ENCODE peak calls at places on chromosomes 6 and 20, in five cellular contexts. L, T, X, M and P are unnamed samples.

GRCh38 chr6:122833229-122833556 is 44.1 kb downstream of the SMPDL3A start:
- DNase-seq in M (no peak), X (no peak), T (no peak), L (no peak), P (no peak)

GRCh38 chr20:10113746-10114145 is 79.0 kb downstream of the ANKEF1 start:
- DNase-seq in M (no peak), X (no peak), T (no peak), L (no peak), P (no peak)

GRCh38 chr6:123534264-123534663 is 102.5 kb downstream of the TRDN start:
- DNase-seq in X (no peak), M (no peak), L (no peak), T (no peak), P (no peak)

GRCh38 chr6:36493859-36494258 is 51.1 kb downstream of the KCTD20 start:
- DNase-seq in M (no peak), T (no peak), L (no peak), X (no peak), P (no peak)

GRCh38 chr20:6590891-6591679 is 176.4 kb upstream of the BMP2 start:
- DNase-seq in M (no peak), L (no peak), X (peak), T (no peak), P (no peak)

GRCh38 chr6:56746767-56747504 is 104.2 kb upstream of the DST start:
- DNase-seq in M (no peak), T (no peak), L (no peak), X (no peak), P (no peak)

GRCh38 chr20:44420497-44420896 is 55.2 kb upstream of the TTPAL start:
- DNase-seq in X (no peak), T (no peak), L (no peak), M (no peak), P (no peak)

GRCh38 chr6:101738481-101738880 is 345.0 kb downstream of the GRIK2 start:
- DNase-seq in L (no peak), X (no peak), T (no peak), M (no peak), P (no peak)

GRCh38 chr20:36526521-36527011 is 14.8 kb upstream of the MYL9 start:
- DNase-seq in T (no peak), L (no peak), M (peak), X (no peak), P (no peak)

GRCh38 chr6:18263561-18264337 is 581 bp downstream of the DEK start:
- DNase-seq in T (peak), L (no peak), X (peak), M (peak), P (peak)

GRCh38 chr6:36692220-36692619 is 5.4 kb upstream of the RAB44 start:
- DNase-seq in T (no peak), X (no peak), M (peak), L (no peak), P (no peak)

GRCh38 chr6:109202409-109203264 is 107.3 kb downstream of the CEP57L1 start:
- DNase-seq in L (no peak), T (no peak), X (no peak), M (no peak), P (no peak)

GRCh38 chr6:142794424-142794823 is 150.6 kb downstream of the HIVEP2 start:
- DNase-seq in L (no peak), M (no peak), X (no peak), T (no peak), P (no peak)

GRCh38 chr6:142800240-142800639 is 144.7 kb downstream of the HIVEP2 start:
- DNase-seq in T (no peak), X (no peak), M (no peak), L (no peak), P (no peak)

GRCh38 chr6:142797159-142797558 is 147.8 kb downstream of the HIVEP2 start:
- DNase-seq in M (no peak), L (no peak), T (no peak), X (no peak), P (no peak)

GRCh38 chr6:142796024-142796423 is 149.0 kb downstream of the HIVEP2 start:
- DNase-seq in L (no peak), M (no peak), X (no peak), T (no peak), P (no peak)

GRCh38 chr6:142796571-142796970 is 148.4 kb downstream of the HIVEP2 start:
- DNase-seq in L (no peak), T (no peak), X (no peak), M (no peak), P (no peak)
- TF ChIP-seq POLR2A in L (no peak), T (no peak), X (no peak), M (no peak), P (no peak)

GRCh38 chr6:110816110-110816409 is 791 bp upstream of the CDK19 start:
- DNase-seq in X (no peak), T (no peak), L (no peak), M (no peak), P (no peak)
- TF ChIP-seq POLR2A in X (no peak), T (no peak), L (no peak), M (no peak), P (peak)

GRCh38 chr6:136822379-136823127 is at the start of gene PEX7:
- DNase-seq in X (peak), L (peak), M (peak), T (peak), P (peak)
- TF ChIP-seq POLR2A in X (peak), L (peak), M (no peak), T (peak), P (peak)

GRCh38 chr20:63067721-63068560 is 61.2 kb upstream of the BHLHE23 start:
- DNase-seq in L (no peak), M (peak), X (no peak), T (no peak), P (no peak)

GRCh38 chr20:63070771-63071540 is 64.2 kb upstream of the BHLHE23 start:
- DNase-seq in T (no peak), L (no peak), M (peak), X (no peak), P (no peak)

GRCh38 chr20:63070301-63070625 is 63.5 kb upstream of the BHLHE23 start:
- DNase-seq in T (no peak), M (peak), X (no peak), L (no peak), P (no peak)

GRCh38 chr20:63067266-63067635 is 60.5 kb upstream of the BHLHE23 start:
- DNase-seq in L (no peak), X (no peak), M (peak), T (no peak), P (no peak)

GRCh38 chr20:63068711-63069367 is 62.1 kb upstream of the BHLHE23 start:
- DNase-seq in M (peak), T (no peak), X (no peak), L (no peak), P (no peak)
- TF ChIP-seq POLR2A in M (no peak), T (no peak), X (no peak), L (no peak), P (no peak)